ENCODE peak calls at places on chromosomes 2 and 18, in seven cellular contexts. One of them, this sample, is unnamed.
A peak's percentile ranks its signal among the peaks of the same experiment; 100 is the strongest.

GRCh38 chr2:237604960-237605359 is 14.4 kb upstream of the RAB17 start:
- DNase-seq in neural progenitor cell: no peak
- DNase-seq in A549: no peak
- DNase-seq in K562: no peak
- DNase-seq in caudate nucleus: no peak
- DNase-seq in dorsolateral prefrontal cortex: no peak
- DNase-seq in epithelial cell of prostate: no peak
- DNase-seq in this sample: no peak

GRCh38 chr18:394997-395383 is 105.5 kb downstream of the COLEC12 start:
- DNase-seq in epithelial cell of prostate: no peak
- DNase-seq in A549: no peak
- DNase-seq in neural progenitor cell: no peak
- DNase-seq in caudate nucleus: no peak
- DNase-seq in K562: no peak
- DNase-seq in dorsolateral prefrontal cortex: no peak
- DNase-seq in this sample: no peak

GRCh38 chr18:29196307-29196706 is 1019.4 kb upstream of the CDH2 start:
- DNase-seq in caudate nucleus: no peak
- DNase-seq in neural progenitor cell: no peak
- DNase-seq in dorsolateral prefrontal cortex: no peak
- DNase-seq in epithelial cell of prostate: no peak
- DNase-seq in A549: no peak
- DNase-seq in K562: no peak
- DNase-seq in this sample: no peak

GRCh38 chr2:174350018-174350417 is 15.3 kb downstream of the SP9 start:
- DNase-seq in A549: no peak
- DNase-seq in neural progenitor cell: peak; percentile 37
- DNase-seq in epithelial cell of prostate: no peak
- DNase-seq in caudate nucleus: no peak
- DNase-seq in K562: peak; percentile 57
- DNase-seq in dorsolateral prefrontal cortex: no peak
- DNase-seq in this sample: no peak

GRCh38 chr2:156321243-156321904 is 11.1 kb downstream of the NR4A2 start:
- DNase-seq in K562: no peak
- DNase-seq in A549: no peak
- DNase-seq in neural progenitor cell: peak; percentile 46
- DNase-seq in caudate nucleus: no peak
- DNase-seq in dorsolateral prefrontal cortex: no peak
- DNase-seq in epithelial cell of prostate: no peak
- DNase-seq in this sample: no peak

GRCh38 chr2:68115965-68116364 is 41.7 kb upstream of the PNO1 start:
- DNase-seq in epithelial cell of prostate: no peak
- DNase-seq in neural progenitor cell: no peak
- DNase-seq in dorsolateral prefrontal cortex: no peak
- DNase-seq in K562: no peak
- DNase-seq in caudate nucleus: no peak
- DNase-seq in A549: no peak
- DNase-seq in this sample: no peak

GRCh38 chr2:231343988-231344387 is 51.5 kb upstream of the B3GNT7 start:
- DNase-seq in caudate nucleus: no peak
- DNase-seq in epithelial cell of prostate: no peak
- DNase-seq in K562: no peak
- DNase-seq in A549: no peak
- DNase-seq in neural progenitor cell: no peak
- DNase-seq in dorsolateral prefrontal cortex: no peak
- DNase-seq in this sample: no peak

GRCh38 chr2:130300258-130300969 is 42.3 kb upstream of the IMP4 start:
- DNase-seq in epithelial cell of prostate: no peak
- DNase-seq in K562: no peak
- DNase-seq in neural progenitor cell: peak; percentile 23
- DNase-seq in dorsolateral prefrontal cortex: no peak
- DNase-seq in caudate nucleus: no peak
- DNase-seq in A549: no peak
- DNase-seq in this sample: no peak

GRCh38 chr18:62069556-62069955 is 117.3 kb downstream of the PIGN start:
- DNase-seq in dorsolateral prefrontal cortex: no peak
- DNase-seq in K562: no peak
- DNase-seq in epithelial cell of prostate: no peak
- DNase-seq in A549: no peak
- DNase-seq in neural progenitor cell: no peak
- DNase-seq in caudate nucleus: no peak
- DNase-seq in this sample: no peak

GRCh38 chr2:233817995-233818638 is 36.2 kb downstream of the HJURP start:
- DNase-seq in dorsolateral prefrontal cortex: no peak
- DNase-seq in neural progenitor cell: no peak
- DNase-seq in epithelial cell of prostate: no peak
- DNase-seq in A549: no peak
- DNase-seq in caudate nucleus: no peak
- DNase-seq in K562: no peak
- DNase-seq in this sample: no peak

GRCh38 chr2:131431336-131431735 is 44.6 kb upstream of the TUBA3D start:
- DNase-seq in caudate nucleus: no peak
- DNase-seq in dorsolateral prefrontal cortex: no peak
- DNase-seq in K562: no peak
- DNase-seq in epithelial cell of prostate: no peak
- DNase-seq in neural progenitor cell: no peak
- DNase-seq in A549: no peak
- DNase-seq in this sample: no peak

DNA sequence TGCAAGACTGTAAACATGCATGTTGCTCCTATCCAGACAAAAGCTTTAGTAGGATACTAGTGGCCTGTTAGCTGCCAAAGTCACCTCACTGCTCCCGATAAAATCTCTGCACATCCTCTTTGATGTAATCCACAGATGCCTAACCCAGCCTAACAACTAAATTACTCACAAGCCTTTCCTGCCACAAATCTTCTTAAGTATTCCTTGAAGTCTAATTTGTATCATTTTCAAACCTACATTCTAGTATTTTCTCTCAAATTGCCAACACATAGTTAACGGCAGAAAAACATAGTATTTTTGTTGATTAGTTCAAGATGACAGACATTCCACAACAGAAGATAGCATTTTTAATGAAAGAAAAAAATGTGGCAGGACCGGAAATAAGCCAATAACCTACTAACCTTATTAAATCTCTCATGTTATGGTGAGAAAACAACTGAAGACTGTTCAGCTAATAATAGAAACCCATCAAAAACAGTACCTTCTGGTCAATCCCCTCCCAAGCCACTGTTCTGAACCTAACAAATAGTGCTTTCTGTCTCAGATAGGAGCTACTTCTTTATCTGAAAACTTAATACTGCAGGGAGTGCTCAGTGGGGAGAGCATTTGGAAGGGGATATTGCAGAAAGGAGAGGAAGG is at the start of gene MPP4:
- DNase-seq in epithelial cell of prostate: no peak
- DNase-seq in caudate nucleus: no peak
- DNase-seq in neural progenitor cell: no peak
- DNase-seq in dorsolateral prefrontal cortex: no peak
- DNase-seq in K562: no peak
- DNase-seq in A549: no peak
- DNase-seq in this sample: no peak
- H3K27ac ChIP-seq in epithelial cell of prostate: peak within 1 kb of the TSS; percentile 49
- H3K27ac ChIP-seq in caudate nucleus: no peak within 1 kb of the TSS
- H3K27ac ChIP-seq in neural progenitor cell: no peak within 1 kb of the TSS
- H3K27ac ChIP-seq in dorsolateral prefrontal cortex: no peak within 1 kb of the TSS
- H3K27ac ChIP-seq in K562: no peak within 1 kb of the TSS
- H3K27ac ChIP-seq in A549: peak within 1 kb of the TSS; percentile 23
- H3K27ac ChIP-seq in this sample: no peak within 1 kb of the TSS

GRCh38 chr2:10385933-10386773 is 62.0 kb downstream of the ODC1 start:
- DNase-seq in epithelial cell of prostate: no peak
- DNase-seq in neural progenitor cell: no peak
- DNase-seq in dorsolateral prefrontal cortex: no peak
- DNase-seq in K562: no peak
- DNase-seq in caudate nucleus: no peak
- DNase-seq in A549: peak; percentile 70
- DNase-seq in this sample: no peak

GRCh38 chr2:10387033-10387432 is 61.1 kb downstream of the ODC1 start:
- DNase-seq in dorsolateral prefrontal cortex: no peak
- DNase-seq in A549: no peak
- DNase-seq in epithelial cell of prostate: no peak
- DNase-seq in K562: no peak
- DNase-seq in caudate nucleus: no peak
- DNase-seq in neural progenitor cell: no peak
- DNase-seq in this sample: no peak

GRCh38 chr2:10382313-10383061 is 65.6 kb downstream of the ODC1 start:
- DNase-seq in epithelial cell of prostate: no peak
- DNase-seq in dorsolateral prefrontal cortex: no peak
- DNase-seq in neural progenitor cell: peak; percentile 17
- DNase-seq in K562: no peak
- DNase-seq in A549: no peak
- DNase-seq in caudate nucleus: no peak
- DNase-seq in this sample: no peak

GRCh38 chr2:10385501-10385900 is 62.6 kb downstream of the ODC1 start:
- DNase-seq in epithelial cell of prostate: no peak
- DNase-seq in A549: no peak
- DNase-seq in K562: no peak
- DNase-seq in dorsolateral prefrontal cortex: no peak
- DNase-seq in caudate nucleus: no peak
- DNase-seq in neural progenitor cell: peak; percentile 57
- DNase-seq in this sample: no peak

DNA sequence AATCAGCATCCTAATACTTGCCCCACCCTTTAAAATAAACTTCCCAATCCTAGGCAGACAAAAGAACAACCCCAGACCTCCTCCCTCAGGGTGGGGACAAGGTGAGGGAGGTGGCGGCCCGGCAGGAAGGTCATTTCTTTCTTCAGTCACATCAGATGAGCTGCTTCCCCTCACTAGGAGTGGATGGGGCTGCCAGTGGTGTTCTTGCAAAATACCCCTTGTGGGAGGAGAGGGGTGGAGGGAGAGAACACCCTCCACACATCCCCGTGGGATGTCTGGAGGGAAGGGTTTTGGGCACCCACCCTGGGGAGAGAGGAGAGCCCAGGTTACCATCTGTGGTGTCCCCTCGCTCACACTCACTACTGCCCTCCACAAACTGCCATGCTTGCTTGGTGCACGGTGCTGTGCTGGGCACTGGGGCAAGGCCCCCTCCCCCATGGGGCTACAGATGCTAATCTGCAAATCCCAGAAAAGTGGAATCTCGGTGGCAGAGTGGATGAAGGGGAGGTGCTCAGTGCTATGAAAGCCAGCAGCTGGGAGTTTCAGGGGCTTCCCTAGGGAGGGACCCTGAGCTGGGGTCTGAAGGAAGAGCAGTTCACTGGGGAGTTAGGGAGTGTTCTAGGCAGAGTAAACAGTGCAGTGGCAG is 63.9 kb downstream of the ODC1 start:
- DNase-seq in epithelial cell of prostate: no peak
- DNase-seq in neural progenitor cell: no peak
- DNase-seq in caudate nucleus: no peak
- DNase-seq in dorsolateral prefrontal cortex: no peak
- DNase-seq in A549: no peak
- DNase-seq in K562: no peak
- DNase-seq in this sample: no peak
- H3K27ac ChIP-seq in epithelial cell of prostate: no peak overlapping the region
- H3K27ac ChIP-seq in neural progenitor cell: no peak overlapping the region
- H3K27ac ChIP-seq in caudate nucleus: no peak overlapping the region
- H3K27ac ChIP-seq in dorsolateral prefrontal cortex: no peak overlapping the region
- H3K27ac ChIP-seq in A549: peak overlapping the region; percentile 89
- H3K27ac ChIP-seq in K562: no peak overlapping the region
- H3K27ac ChIP-seq in this sample: no peak overlapping the region

DNA sequence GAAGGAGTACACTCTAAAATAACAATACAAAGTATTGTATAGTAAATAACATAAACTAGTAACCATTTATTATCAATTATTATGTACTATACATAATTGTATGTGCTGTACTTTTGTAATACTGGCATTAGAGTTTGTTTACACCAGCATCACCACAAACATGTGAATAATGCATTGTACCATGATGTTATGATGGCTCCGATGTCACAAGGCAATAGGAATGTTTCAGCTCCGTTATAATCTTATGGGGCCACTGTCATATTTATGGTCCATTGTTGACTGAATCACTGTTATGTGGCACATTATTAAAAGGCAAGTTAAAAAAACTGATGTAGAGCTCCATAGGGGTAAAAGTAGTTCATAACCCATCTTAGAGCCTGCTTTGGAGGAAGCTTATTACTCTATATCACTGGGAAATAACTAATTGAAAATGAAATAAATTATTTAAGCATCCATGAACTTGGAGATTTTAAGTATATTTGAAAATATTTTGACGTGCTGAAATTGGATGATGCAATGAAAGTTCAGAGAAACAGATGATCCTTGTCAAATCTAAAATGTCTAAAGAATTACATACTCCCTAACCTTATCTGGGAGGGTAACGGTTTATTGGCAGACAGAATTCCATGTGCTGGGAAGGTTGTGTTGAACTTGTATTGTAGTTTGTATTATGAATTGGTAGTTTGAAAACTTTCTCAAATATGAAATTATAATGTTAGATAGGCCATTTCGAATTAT is 2.4 kb downstream of the SKA1 start:
- DNase-seq in A549: no peak
- DNase-seq in neural progenitor cell: no peak
- DNase-seq in K562: no peak
- DNase-seq in epithelial cell of prostate: no peak
- DNase-seq in dorsolateral prefrontal cortex: no peak
- DNase-seq in caudate nucleus: no peak
- DNase-seq in this sample: no peak
- H3K27ac ChIP-seq in A549: no peak overlapping the region
- H3K27ac ChIP-seq in neural progenitor cell: no peak overlapping the region
- H3K27ac ChIP-seq in K562: no peak overlapping the region
- H3K27ac ChIP-seq in epithelial cell of prostate: no peak overlapping the region
- H3K27ac ChIP-seq in dorsolateral prefrontal cortex: no peak overlapping the region
- H3K27ac ChIP-seq in caudate nucleus: no peak overlapping the region
- H3K27ac ChIP-seq in this sample: no peak overlapping the region

DNA sequence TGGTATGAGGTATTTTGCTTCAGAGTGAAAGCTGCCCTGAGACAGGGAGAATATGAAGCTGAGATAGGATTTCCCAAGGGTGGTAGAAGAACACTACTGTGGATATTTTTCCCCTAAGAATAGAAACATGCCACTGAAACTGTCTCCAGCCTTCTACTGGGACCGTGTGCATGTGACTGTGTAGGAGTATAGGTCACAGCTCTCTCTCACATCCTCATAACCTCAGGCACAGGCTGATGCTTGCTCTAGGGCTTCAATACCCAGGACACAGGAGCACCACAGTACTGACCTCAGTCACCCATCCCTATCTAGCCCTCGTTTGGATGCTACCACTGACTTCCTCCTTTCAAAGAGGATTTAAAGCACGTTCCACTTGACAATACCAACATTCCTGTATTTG is 67.2 kb downstream of the REV1 start:
- DNase-seq in dorsolateral prefrontal cortex: no peak
- DNase-seq in epithelial cell of prostate: no peak
- DNase-seq in A549: no peak
- DNase-seq in K562: no peak
- DNase-seq in caudate nucleus: no peak
- DNase-seq in neural progenitor cell: no peak
- DNase-seq in this sample: no peak
- H3K27ac ChIP-seq in dorsolateral prefrontal cortex: no peak overlapping the region
- H3K27ac ChIP-seq in epithelial cell of prostate: no peak overlapping the region
- H3K27ac ChIP-seq in A549: no peak overlapping the region
- H3K27ac ChIP-seq in K562: no peak overlapping the region
- H3K27ac ChIP-seq in caudate nucleus: no peak overlapping the region
- H3K27ac ChIP-seq in neural progenitor cell: no peak overlapping the region
- H3K27ac ChIP-seq in this sample: no peak overlapping the region